ENCODE peak calls at places on chromosomes 12 and 14, in eight cellular contexts. One of them, this sample, is unnamed.

GRCh38 chr14:79280400-79280670 is 931.0 kb downstream of the DIO2 start:
- DNase-seq in body of pancreas: no peak
- DNase-seq in uterus: no peak
- DNase-seq in stomach: no peak
- DNase-seq in adrenal gland: no peak
- DNase-seq in HepG2: no peak
- DNase-seq in lower leg skin: no peak
- DNase-seq in sigmoid colon: no peak
- DNase-seq in this sample: no peak

GRCh38 chr14:54226103-54226502 is 170.7 kb upstream of the CDKN3 start:
- DNase-seq in adrenal gland: no peak
- DNase-seq in HepG2: no peak
- DNase-seq in sigmoid colon: no peak
- DNase-seq in uterus: no peak
- DNase-seq in stomach: no peak
- DNase-seq in lower leg skin: no peak
- DNase-seq in body of pancreas: no peak
- DNase-seq in this sample: no peak

GRCh38 chr12:56661560-56661959 is 15.8 kb upstream of the ATP5F1B start:
- DNase-seq in HepG2: no peak
- DNase-seq in lower leg skin: no peak
- DNase-seq in body of pancreas: no peak
- DNase-seq in stomach: no peak
- DNase-seq in uterus: no peak
- DNase-seq in sigmoid colon: no peak
- DNase-seq in adrenal gland: no peak
- DNase-seq in this sample: no peak

GRCh38 chr14:74549588-74549987 is 56.0 kb downstream of the ISCA2 start:
- DNase-seq in sigmoid colon: no peak
- DNase-seq in HepG2: no peak
- DNase-seq in stomach: no peak
- DNase-seq in uterus: no peak
- DNase-seq in adrenal gland: no peak
- DNase-seq in body of pancreas: no peak
- DNase-seq in lower leg skin: no peak
- DNase-seq in this sample: no peak

GRCh38 chr14:20873370-20874177 is 17.6 kb upstream of the RNASE3 start:
- DNase-seq in body of pancreas: peak
- DNase-seq in sigmoid colon: peak
- DNase-seq in lower leg skin: peak
- DNase-seq in HepG2: peak
- DNase-seq in stomach: peak
- DNase-seq in uterus: peak
- DNase-seq in adrenal gland: peak
- DNase-seq in this sample: peak

GRCh38 chr14:99774526-99775307 is 18.5 kb upstream of the EML1 start:
- DNase-seq in sigmoid colon: peak
- DNase-seq in adrenal gland: no peak
- DNase-seq in HepG2: no peak
- DNase-seq in stomach: peak
- DNase-seq in uterus: peak
- DNase-seq in body of pancreas: no peak
- DNase-seq in lower leg skin: no peak
- DNase-seq in this sample: no peak

GRCh38 chr12:31518680-31519227 is 72.2 kb downstream of the DENND5B start:
- DNase-seq in sigmoid colon: no peak
- DNase-seq in adrenal gland: peak
- DNase-seq in uterus: peak
- DNase-seq in body of pancreas: peak
- DNase-seq in stomach: no peak
- DNase-seq in lower leg skin: no peak
- DNase-seq in HepG2: peak
- DNase-seq in this sample: no peak

GRCh38 chr14:68961781-68962584 is 17.1 kb downstream of the ACTN1 start:
- DNase-seq in lower leg skin: no peak
- DNase-seq in adrenal gland: peak
- DNase-seq in sigmoid colon: no peak
- DNase-seq in body of pancreas: no peak
- DNase-seq in HepG2: no peak
- DNase-seq in uterus: peak
- DNase-seq in stomach: no peak
- DNase-seq in this sample: no peak

GRCh38 chr12:175250-175649 is 38.7 kb downstream of the SLC6A12 start:
- DNase-seq in body of pancreas: no peak
- DNase-seq in adrenal gland: no peak
- DNase-seq in sigmoid colon: no peak
- DNase-seq in lower leg skin: no peak
- DNase-seq in stomach: no peak
- DNase-seq in uterus: no peak
- DNase-seq in HepG2: no peak
- DNase-seq in this sample: no peak

GRCh38 chr14:38623661-38624060 is 367.8 kb upstream of the CLEC14A start:
- DNase-seq in lower leg skin: no peak
- DNase-seq in sigmoid colon: no peak
- DNase-seq in HepG2: no peak
- DNase-seq in body of pancreas: no peak
- DNase-seq in adrenal gland: no peak
- DNase-seq in uterus: no peak
- DNase-seq in stomach: no peak
- DNase-seq in this sample: no peak

GRCh38 chr12:83823386-83824045 is 1089.1 kb downstream of the SLC6A15 start:
- DNase-seq in HepG2: peak
- DNase-seq in sigmoid colon: no peak
- DNase-seq in adrenal gland: no peak
- DNase-seq in uterus: no peak
- DNase-seq in stomach: peak
- DNase-seq in body of pancreas: peak
- DNase-seq in lower leg skin: no peak
- DNase-seq in this sample: no peak

GRCh38 chr14:105879867-105880561 is 353.6 kb downstream of the TMEM121 start:
- DNase-seq in uterus: peak
- DNase-seq in lower leg skin: no peak
- DNase-seq in adrenal gland: peak
- DNase-seq in body of pancreas: peak
- DNase-seq in HepG2: no peak
- DNase-seq in sigmoid colon: peak
- DNase-seq in stomach: peak
- DNase-seq in this sample: peak

GRCh38 chr12:131860472-131861260 is 32.5 kb downstream of the MMP17 start:
- DNase-seq in lower leg skin: peak
- DNase-seq in adrenal gland: no peak
- DNase-seq in stomach: peak
- DNase-seq in body of pancreas: no peak
- DNase-seq in sigmoid colon: no peak
- DNase-seq in HepG2: peak
- DNase-seq in uterus: no peak
- DNase-seq in this sample: no peak

GRCh38 chr12:131831021-131831571 is 2.9 kb downstream of the MMP17 start:
- DNase-seq in sigmoid colon: peak
- DNase-seq in uterus: no peak
- DNase-seq in adrenal gland: no peak
- DNase-seq in body of pancreas: no peak
- DNase-seq in stomach: no peak
- DNase-seq in HepG2: no peak
- DNase-seq in lower leg skin: no peak
- DNase-seq in this sample: no peak

GRCh38 chr14:21326972-21327371 is 47.1 kb downstream of the RPGRIP1 start:
- DNase-seq in stomach: no peak
- DNase-seq in body of pancreas: no peak
- DNase-seq in adrenal gland: no peak
- DNase-seq in sigmoid colon: no peak
- DNase-seq in HepG2: no peak
- DNase-seq in lower leg skin: no peak
- DNase-seq in uterus: no peak
- DNase-seq in this sample: no peak

GRCh38 chr14:103220982-103221641 is 97.9 kb downstream of the TNFAIP2 start:
- DNase-seq in stomach: no peak
- DNase-seq in sigmoid colon: no peak
- DNase-seq in adrenal gland: no peak
- DNase-seq in uterus: no peak
- DNase-seq in lower leg skin: no peak
- DNase-seq in body of pancreas: no peak
- DNase-seq in HepG2: no peak
- DNase-seq in this sample: no peak

GRCh38 chr12:109173443-109174240 is 57.3 kb downstream of the ACACB start:
- DNase-seq in uterus: no peak
- DNase-seq in HepG2: no peak
- DNase-seq in lower leg skin: no peak
- DNase-seq in adrenal gland: no peak
- DNase-seq in sigmoid colon: peak
- DNase-seq in stomach: no peak
- DNase-seq in body of pancreas: no peak
- DNase-seq in this sample: no peak

GRCh38 chr14:49860988-49861387 is 8.4 kb upstream of the NEMF start:
- DNase-seq in body of pancreas: no peak
- DNase-seq in adrenal gland: no peak
- DNase-seq in HepG2: no peak
- DNase-seq in sigmoid colon: no peak
- DNase-seq in stomach: no peak
- DNase-seq in uterus: no peak
- DNase-seq in lower leg skin: no peak
- DNase-seq in this sample: no peak

GRCh38 chr12:124404162-124404561 is 109.3 kb downstream of the RFLNA start:
- DNase-seq in body of pancreas: no peak
- DNase-seq in stomach: no peak
- DNase-seq in uterus: no peak
- DNase-seq in HepG2: no peak
- DNase-seq in adrenal gland: peak
- DNase-seq in sigmoid colon: peak
- DNase-seq in lower leg skin: no peak
- DNase-seq in this sample: peak

GRCh38 chr12:1611775-1612174 is 17.3 kb upstream of the WNT5B start:
- DNase-seq in uterus: no peak
- DNase-seq in adrenal gland: no peak
- DNase-seq in body of pancreas: no peak
- DNase-seq in stomach: no peak
- DNase-seq in sigmoid colon: no peak
- DNase-seq in HepG2: no peak
- DNase-seq in lower leg skin: no peak
- DNase-seq in this sample: no peak

GRCh38 chr14:31465113-31465512 is 7.8 kb upstream of the DTD2 start:
- DNase-seq in HepG2: no peak
- DNase-seq in body of pancreas: no peak
- DNase-seq in stomach: no peak
- DNase-seq in uterus: no peak
- DNase-seq in adrenal gland: no peak
- DNase-seq in lower leg skin: no peak
- DNase-seq in sigmoid colon: no peak
- DNase-seq in this sample: no peak

GRCh38 chr12:25377475-25378179 is 126.9 kb upstream of the KRAS start:
- DNase-seq in sigmoid colon: no peak
- DNase-seq in adrenal gland: no peak
- DNase-seq in HepG2: no peak
- DNase-seq in uterus: no peak
- DNase-seq in lower leg skin: no peak
- DNase-seq in stomach: no peak
- DNase-seq in body of pancreas: no peak
- DNase-seq in this sample: no peak
- TF ChIP-seq POLR2A in sigmoid colon: no peak
- TF ChIP-seq POLR2A in adrenal gland: no peak
- TF ChIP-seq POLR2A in HepG2: no peak
- TF ChIP-seq POLR2A in uterus: no peak
- TF ChIP-seq POLR2A in lower leg skin: no peak
- TF ChIP-seq POLR2A in stomach: no peak
- TF ChIP-seq POLR2A in body of pancreas: no peak
- TF ChIP-seq POLR2A in this sample: no peak

DNA sequence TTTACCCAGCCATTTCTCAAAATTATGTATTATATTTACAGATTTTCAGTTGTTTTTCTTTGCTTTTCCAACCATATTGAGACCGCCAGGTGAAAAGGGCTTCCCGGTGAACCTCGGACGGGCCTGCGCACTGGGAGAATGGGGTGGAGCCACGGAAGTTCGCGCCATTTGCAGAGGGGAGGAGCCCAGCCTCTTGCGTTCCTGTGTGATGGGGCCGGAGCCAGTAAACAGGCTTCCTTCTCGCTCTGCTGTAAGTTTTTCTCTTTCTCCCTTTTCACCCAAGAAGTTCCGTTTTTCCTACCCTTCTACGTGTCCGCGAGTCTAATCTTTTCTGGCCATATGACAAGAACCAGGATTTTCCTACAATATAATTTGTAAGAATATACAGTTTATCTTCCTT is 1108.8 kb upstream of the SEL1L start:
- DNase-seq in uterus: no peak
- DNase-seq in adrenal gland: no peak
- DNase-seq in lower leg skin: no peak
- DNase-seq in body of pancreas: peak
- DNase-seq in stomach: no peak
- DNase-seq in HepG2: no peak
- DNase-seq in sigmoid colon: no peak
- DNase-seq in this sample: no peak
- H3K4me3 ChIP-seq in uterus: no peak
- H3K4me3 ChIP-seq in adrenal gland: no peak
- H3K4me3 ChIP-seq in lower leg skin: no peak
- H3K4me3 ChIP-seq in body of pancreas: no peak
- H3K4me3 ChIP-seq in stomach: no peak
- H3K4me3 ChIP-seq in HepG2: no peak
- H3K4me3 ChIP-seq in sigmoid colon: no peak
- H3K4me3 ChIP-seq in this sample: no peak

DNA sequence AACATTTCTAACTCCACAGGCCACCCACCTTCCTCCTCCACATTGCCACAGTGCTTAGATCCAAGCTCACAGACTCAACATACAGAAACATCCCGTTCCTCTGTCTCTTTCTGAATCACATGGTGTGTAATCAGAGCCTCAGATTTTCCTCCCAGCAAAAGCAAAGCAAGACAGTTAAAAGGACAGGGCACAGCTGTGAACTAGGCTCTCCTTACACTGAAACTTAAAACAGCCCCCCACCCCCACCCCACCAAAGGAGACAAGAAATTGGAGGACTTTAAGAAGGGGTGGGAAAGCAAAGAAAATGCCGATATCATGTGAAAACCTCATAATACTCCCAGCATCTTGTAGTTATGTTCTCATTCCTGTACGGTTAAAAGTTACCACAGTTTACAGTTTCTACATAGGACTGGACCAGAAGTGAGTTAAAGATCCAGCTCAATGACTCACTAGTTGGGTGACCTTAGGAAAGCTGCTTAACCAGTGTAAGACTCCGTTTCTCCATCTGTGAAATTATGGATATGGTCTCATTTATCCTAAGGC is 4.8 kb downstream of the YBX3 start:
- DNase-seq in body of pancreas: no peak
- DNase-seq in stomach: no peak
- DNase-seq in sigmoid colon: no peak
- DNase-seq in uterus: no peak
- DNase-seq in adrenal gland: no peak
- DNase-seq in HepG2: no peak
- DNase-seq in lower leg skin: no peak
- DNase-seq in this sample: peak
- TF ChIP-seq POLR2A in body of pancreas: no peak
- TF ChIP-seq POLR2A in stomach: no peak
- TF ChIP-seq POLR2A in sigmoid colon: no peak
- TF ChIP-seq POLR2A in uterus: no peak
- TF ChIP-seq POLR2A in adrenal gland: no peak
- TF ChIP-seq POLR2A in HepG2: no peak
- TF ChIP-seq POLR2A in lower leg skin: no peak
- TF ChIP-seq POLR2A in this sample: peak

DNA sequence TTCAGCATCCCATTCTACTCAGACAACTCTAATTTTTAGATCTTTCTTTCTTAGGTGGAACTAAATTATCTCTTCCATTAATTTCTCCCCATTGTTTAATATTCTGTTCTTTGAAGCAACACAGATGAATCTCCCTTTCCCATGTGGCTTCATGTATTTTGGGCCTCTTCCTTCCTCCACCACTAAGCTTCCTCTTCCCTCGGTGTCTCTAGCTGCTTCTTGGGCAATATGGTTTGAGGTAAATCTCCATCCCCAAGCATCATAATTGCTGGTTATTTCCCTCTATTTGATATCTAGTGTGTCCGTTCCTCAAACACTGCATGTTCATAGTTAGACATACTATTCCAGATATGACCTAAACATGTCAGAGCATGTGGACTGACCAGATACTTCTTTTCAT is 119.2 kb downstream of the PELI2 start:
- DNase-seq in uterus: no peak
- DNase-seq in body of pancreas: no peak
- DNase-seq in adrenal gland: no peak
- DNase-seq in lower leg skin: no peak
- DNase-seq in sigmoid colon: no peak
- DNase-seq in stomach: no peak
- DNase-seq in HepG2: no peak
- DNase-seq in this sample: no peak
- H3K4me3 ChIP-seq in uterus: no peak
- H3K4me3 ChIP-seq in body of pancreas: no peak
- H3K4me3 ChIP-seq in adrenal gland: no peak
- H3K4me3 ChIP-seq in lower leg skin: no peak
- H3K4me3 ChIP-seq in sigmoid colon: no peak
- H3K4me3 ChIP-seq in stomach: no peak
- H3K4me3 ChIP-seq in HepG2: no peak
- H3K4me3 ChIP-seq in this sample: no peak